ENCODE peak calls at places on chromosomes 5 and 9, in five cellular contexts. W is HFF-Myc, A is RWPE1, K is HCT116, V is nephron progenitor cell. S is an unnamed sample.

GRCh38 chr9:128027166-128027539 is 40.0 kb downstream of the NAIF1 start:
- DNase-seq in W (no peak), A (no peak), K (no peak), V (no peak), S (no peak)

GRCh38 chr5:17080361-17080760 is 137.1 kb upstream of the BASP1 start:
- DNase-seq in W (no peak), A (no peak), K (no peak), V (no peak), S (no peak)

GRCh38 chr5:61277190-61277589 is 54.9 kb upstream of the ZSWIM6 start:
- DNase-seq in W (no peak), A (no peak), K (no peak), V (no peak), S (peak; percentile 34)

GRCh38 chr9:133371261-133371711 is 4.6 kb downstream of the SURF4 start:
- DNase-seq in W (no peak), A (no peak), K (no peak), V (no peak), S (no peak)

GRCh38 chr5:124546643-124547042 is 199.8 kb downstream of the ZNF608 start:
- DNase-seq in W (peak; percentile 14), A (peak; percentile 32), K (no peak), V (peak; percentile 66), S (peak; percentile 59)

GRCh38 chr5:15794117-15794985 is 294.4 kb downstream of the FBXL7 start:
- DNase-seq in W (no peak), A (no peak), K (no peak), V (no peak), S (no peak)

GRCh38 chr5:132747693-132748440 is 641 bp downstream of the CCNI2 start:
- DNase-seq in W (no peak), A (no peak), K (no peak), V (peak; percentile 14), S (no peak)

GRCh38 chr9:74497750-74498615 is 848 bp downstream of the RORB start:
- DNase-seq in W (no peak), A (peak; percentile 14), K (no peak), V (peak; percentile 54), S (no peak)

DNA sequence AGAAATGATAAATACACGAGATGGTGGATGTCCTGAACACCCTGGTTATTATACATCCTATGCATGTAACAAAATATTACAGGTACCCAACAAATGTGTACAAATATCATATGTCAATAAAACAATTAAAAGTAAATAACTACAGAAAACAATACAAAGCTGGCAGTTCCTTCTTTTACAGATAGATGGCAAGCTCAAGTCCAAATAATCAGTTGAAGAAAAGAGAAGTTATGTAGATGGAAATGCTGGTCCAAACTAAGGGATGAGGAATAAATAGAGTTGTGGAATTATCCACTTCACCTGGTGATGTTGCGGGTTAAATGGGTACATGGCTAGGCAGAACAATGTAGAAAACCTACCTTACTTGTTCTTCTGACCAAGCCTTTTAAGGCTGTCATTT is 79.4 kb downstream of the PALM2AKAP2 start:
- DNase-seq in W (no peak), A (no peak), K (no peak), V (no peak), S (no peak)
- TF ChIP-seq CTCF in W (peak; percentile 14), A (peak; percentile 23), K (peak; percentile 42), V (no peak), S (no peak)

GRCh38 chr5:50958852-50959457 is 292.5 kb downstream of the PARP8 start:
- DNase-seq in W (no peak), A (peak; percentile 46), K (peak; percentile 33), V (peak; percentile 29), S (peak; percentile 47)

GRCh38 chr5:50966986-50967385 is 300.5 kb downstream of the PARP8 start:
- DNase-seq in W (no peak), A (no peak), K (no peak), V (no peak), S (no peak)

GRCh38 chr5:50963647-50964584 is 297.5 kb downstream of the PARP8 start:
- DNase-seq in W (no peak), A (no peak), K (no peak), V (peak; percentile 14), S (no peak)

GRCh38 chr5:50965621-50966362 is 299.4 kb downstream of the PARP8 start:
- DNase-seq in W (no peak), A (no peak), K (no peak), V (peak; percentile 30), S (no peak)

DNA sequence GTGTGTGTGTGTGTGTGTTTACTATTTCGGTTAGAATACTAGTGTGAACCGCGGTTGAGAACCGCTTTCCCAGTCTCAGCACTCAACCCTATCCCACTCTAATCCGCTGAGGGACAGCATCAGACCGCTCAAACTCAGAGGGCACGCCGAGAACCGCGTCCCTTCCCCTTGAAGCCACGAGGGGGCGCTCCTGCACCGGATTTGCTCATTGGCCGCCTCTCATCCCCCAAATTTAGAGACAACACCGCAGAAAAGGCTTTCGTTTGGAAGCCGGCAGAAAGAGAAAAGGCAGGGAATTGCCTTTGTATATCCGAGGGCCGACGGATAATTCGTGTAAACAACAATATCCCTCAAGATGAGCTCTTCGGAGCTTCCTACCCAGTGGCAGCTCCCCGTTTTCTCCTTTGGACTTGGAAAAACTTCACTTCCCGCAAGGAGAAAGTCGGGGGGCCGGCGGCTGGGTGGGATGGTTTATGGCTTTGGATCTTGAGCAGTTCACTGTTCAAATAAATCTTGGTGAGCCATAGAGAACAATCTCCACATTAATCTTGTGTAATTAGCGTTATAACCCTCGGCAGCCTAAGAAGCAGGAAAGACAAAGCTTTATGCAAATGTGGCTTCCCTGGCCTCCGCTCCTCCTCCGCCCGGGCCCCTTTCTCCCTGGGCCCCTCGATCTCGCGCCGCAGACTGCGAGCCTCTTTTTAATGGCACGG is 296.7 kb downstream of the PARP8 start:
- DNase-seq in W (peak; percentile 31), A (peak; percentile 89), K (peak; percentile 48), V (peak; percentile 83), S (peak; percentile 77)
- TF ChIP-seq CTCF in W (peak; percentile 96), A (peak; percentile 99), K (peak; percentile 98), V (peak; percentile 80), S (peak; percentile 98)

DNA sequence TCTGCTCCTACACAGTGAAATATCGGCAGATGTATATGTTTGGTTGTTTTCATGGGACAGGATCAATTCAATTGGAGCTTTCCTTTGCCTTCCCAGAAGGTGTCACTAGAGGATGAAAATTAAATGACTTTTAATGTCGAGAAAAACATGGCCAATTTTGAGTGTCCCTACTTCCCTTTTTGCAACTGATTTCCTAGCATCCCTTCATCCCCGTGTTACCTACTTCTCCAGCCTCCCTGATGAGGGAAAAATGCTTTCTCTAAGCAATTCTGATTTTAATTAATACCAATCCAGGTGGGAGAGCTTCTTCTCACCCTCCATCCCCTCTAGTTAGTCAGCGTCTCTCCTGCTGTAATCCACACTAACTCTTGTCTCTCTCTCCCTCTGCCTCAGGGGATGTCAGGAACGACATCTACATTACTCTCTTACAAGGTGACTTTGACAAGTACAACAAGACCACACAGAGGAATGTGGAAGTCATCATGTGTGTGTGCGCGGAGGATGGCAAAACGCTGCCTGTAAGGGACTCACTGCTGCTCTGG is 64.9 kb downstream of the DOCK2 start:
- DNase-seq in W (no peak), A (peak; percentile 54), K (no peak), V (no peak), S (peak; percentile 56)
- TF ChIP-seq CTCF in W (peak; percentile 51), A (peak; percentile 59), K (peak; percentile 29), V (no peak), S (peak; percentile 82)

GRCh38 chr9:88663766-88664419 is 128.9 kb downstream of the NXNL2 start:
- DNase-seq in W (no peak), A (no peak), K (no peak), V (no peak), S (no peak)

GRCh38 chr9:88659126-88659525 is 124.1 kb downstream of the NXNL2 start:
- DNase-seq in W (no peak), A (peak; percentile 54), K (no peak), V (no peak), S (peak; percentile 44)

GRCh38 chr9:88658311-88658822 is 123.4 kb downstream of the NXNL2 start:
- DNase-seq in W (no peak), A (peak; percentile 28), K (no peak), V (no peak), S (peak; percentile 83)

GRCh38 chr9:88660611-88661010 is 125.6 kb downstream of the NXNL2 start:
- DNase-seq in W (no peak), A (no peak), K (peak; percentile 12), V (no peak), S (peak; percentile 65)

DNA sequence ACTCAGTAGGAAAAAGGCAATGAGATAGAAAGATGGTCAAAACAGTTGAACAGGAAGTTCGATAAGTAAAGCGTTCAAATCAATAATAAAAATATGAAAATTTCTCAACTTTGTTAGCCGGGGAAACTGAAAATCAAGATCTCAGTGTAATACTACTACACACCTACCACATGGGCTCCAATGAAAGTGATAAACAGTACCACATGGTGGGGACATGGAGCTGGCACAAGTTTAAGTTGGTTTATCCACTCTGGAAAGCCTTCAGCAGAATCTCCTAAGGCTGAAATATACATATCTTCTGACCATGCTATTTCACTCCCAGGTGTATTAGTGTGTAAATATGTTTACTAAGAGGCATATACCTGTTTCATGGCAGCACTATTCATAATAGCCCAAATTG is 126.8 kb downstream of the NXNL2 start:
- DNase-seq in W (no peak), A (no peak), K (no peak), V (no peak), S (peak; percentile 41)
- TF ChIP-seq CTCF in W (no peak), A (no peak), K (no peak), V (no peak), S (no peak)

DNA sequence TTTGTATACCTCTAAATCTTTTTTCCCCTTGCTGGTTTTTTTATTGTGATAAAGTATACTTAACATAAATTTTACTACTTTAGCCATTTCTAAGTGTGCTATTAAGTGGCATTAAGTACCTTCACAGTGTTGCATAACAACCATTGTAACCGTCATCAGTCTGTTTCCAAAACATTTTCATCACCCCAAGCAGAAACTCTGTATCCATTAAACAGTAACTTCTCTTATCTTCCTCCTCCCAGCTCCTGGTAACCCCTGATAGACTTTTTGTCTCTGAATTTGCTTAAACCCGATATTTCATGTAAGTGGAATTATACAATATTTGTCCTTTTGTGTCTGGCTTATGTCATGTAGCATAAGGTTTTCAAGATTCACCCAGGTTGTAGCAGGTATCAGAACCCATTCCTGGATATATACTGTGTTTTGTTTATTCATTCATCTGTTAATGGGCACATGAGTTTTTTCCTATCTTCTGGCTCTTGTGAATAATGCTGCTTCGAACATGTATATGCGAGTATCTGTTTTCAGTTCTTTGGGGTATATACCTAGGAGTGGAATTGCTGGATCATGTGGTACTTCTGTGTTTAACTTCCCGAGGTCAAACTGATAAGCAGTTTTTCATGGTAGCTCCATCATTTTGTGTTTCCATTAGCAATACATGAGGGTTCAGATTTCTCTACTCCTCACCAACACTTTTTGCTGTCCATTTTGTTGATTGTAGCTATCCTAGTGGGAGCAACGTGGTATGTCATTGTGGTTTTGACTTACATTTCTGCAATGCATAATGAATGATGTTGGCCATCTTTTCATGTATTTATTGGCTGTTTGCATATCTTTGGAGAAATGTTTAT is 66.5 kb downstream of the EHMT1 start:
- DNase-seq in W (peak; percentile 15), A (no peak), K (no peak), V (no peak), S (no peak)
- TF ChIP-seq CTCF in W (no peak), A (no peak), K (no peak), V (no peak), S (no peak)